ENCODE peak calls at places on chromosomes 13 and 19, in ten cellular contexts. Z, V, A, E, D, P, C, X, H and U are unnamed samples.

GRCh38 chr13:63472736-63473135 is 2057.1 kb upstream of the PCDH20 start:
- DNase-seq in Z (no peak), P (no peak), C (no peak), D (no peak), V (no peak), X (no peak), A (no peak), H (no peak), E (no peak), U (no peak)

GRCh38 chr13:45521292-45521691 is 56.6 kb downstream of the COG3 start:
- DNase-seq in C (no peak), H (no peak), P (peak), V (no peak), X (peak), Z (no peak), A (no peak), D (no peak), E (no peak), U (no peak)

GRCh38 chr13:65789815-65790214 is 1440.3 kb downstream of the PCDH9 start:
- DNase-seq in H (no peak), V (no peak), D (no peak), C (no peak), Z (no peak), A (no peak), X (peak), E (no peak), P (peak), U (no peak)

GRCh38 chr19:48926909-48927308 is 6.6 kb upstream of the DHDH start:
- DNase-seq in A (no peak), H (no peak), E (peak), P (peak), V (no peak), X (peak), C (no peak), Z (peak), D (peak), U (no peak)

GRCh38 chr13:52447354-52447753 is 3.1 kb downstream of the VPS36 start:
- DNase-seq in V (no peak), E (no peak), H (no peak), Z (no peak), P (no peak), X (no peak), D (no peak), A (no peak), C (no peak), U (no peak)

GRCh38 chr19:42634409-42635232 is 39.9 kb upstream of the CEACAM8 start:
- DNase-seq in X (peak), A (no peak), Z (no peak), H (peak), V (no peak), E (no peak), D (peak), C (no peak), P (peak), U (no peak)

GRCh38 chr13:79799466-79799865 is 318.5 kb downstream of the NDFIP2 start:
- DNase-seq in V (no peak), A (no peak), P (no peak), Z (no peak), X (peak), D (no peak), H (no peak), E (no peak), C (no peak), U (no peak)

GRCh38 chr19:3324405-3324856 is 42.0 kb upstream of the NFIC start:
- DNase-seq in P (peak), X (no peak), E (peak), C (peak), A (peak), D (no peak), Z (no peak), H (peak), V (peak), U (peak)

GRCh38 chr19:58558623-58559274 is 338 bp upstream of the UBE2M start:
- DNase-seq in P (peak), A (peak), X (peak), H (peak), V (peak), E (peak), Z (peak), D (peak), C (peak), U (peak)

GRCh38 chr19:18590273-18591272 is 2.0 kb downstream of the REX1BD start:
- DNase-seq in V (peak), Z (peak), P (peak), C (no peak), H (peak), E (no peak), A (peak), X (peak), D (peak), U (peak)
- TF ChIP-seq CTCF in V (peak), Z (peak), P (peak), C (no peak), H (peak), E (no peak), A (peak), X (peak), D (peak), U (peak)

GRCh38 chr19:38774181-38774950 is 1.0 kb upstream of the LGALS7 start:
- DNase-seq in H (no peak), P (no peak), A (no peak), V (no peak), E (no peak), Z (no peak), X (no peak), C (no peak), D (no peak), U (no peak)

GRCh38 chr19:38766276-38767047 is 6.9 kb downstream of the LGALS7 start:
- DNase-seq in X (no peak), V (no peak), D (no peak), A (no peak), H (no peak), E (no peak), C (no peak), P (no peak), Z (no peak), U (no peak)

GRCh38 chr19:38773469-38774177 is at the start of gene LGALS7:
- DNase-seq in A (no peak), P (no peak), E (no peak), D (no peak), Z (no peak), H (no peak), C (no peak), X (no peak), V (no peak), U (no peak)

GRCh38 chr19:38765214-38765613 is 8.1 kb downstream of the LGALS7 start:
- DNase-seq in Z (no peak), D (no peak), P (no peak), H (no peak), X (no peak), A (no peak), C (no peak), V (no peak), E (no peak), U (no peak)

GRCh38 chr19:38769635-38770211 is 3.6 kb downstream of the LGALS7 start:
- DNase-seq in P (peak), C (peak), D (peak), E (peak), H (peak), Z (peak), X (peak), A (peak), V (peak), U (peak)
- TF ChIP-seq CTCF in P (peak), C (peak), D (peak), E (peak), H (peak), Z (peak), X (peak), A (peak), V (peak), U (peak)

DNA sequence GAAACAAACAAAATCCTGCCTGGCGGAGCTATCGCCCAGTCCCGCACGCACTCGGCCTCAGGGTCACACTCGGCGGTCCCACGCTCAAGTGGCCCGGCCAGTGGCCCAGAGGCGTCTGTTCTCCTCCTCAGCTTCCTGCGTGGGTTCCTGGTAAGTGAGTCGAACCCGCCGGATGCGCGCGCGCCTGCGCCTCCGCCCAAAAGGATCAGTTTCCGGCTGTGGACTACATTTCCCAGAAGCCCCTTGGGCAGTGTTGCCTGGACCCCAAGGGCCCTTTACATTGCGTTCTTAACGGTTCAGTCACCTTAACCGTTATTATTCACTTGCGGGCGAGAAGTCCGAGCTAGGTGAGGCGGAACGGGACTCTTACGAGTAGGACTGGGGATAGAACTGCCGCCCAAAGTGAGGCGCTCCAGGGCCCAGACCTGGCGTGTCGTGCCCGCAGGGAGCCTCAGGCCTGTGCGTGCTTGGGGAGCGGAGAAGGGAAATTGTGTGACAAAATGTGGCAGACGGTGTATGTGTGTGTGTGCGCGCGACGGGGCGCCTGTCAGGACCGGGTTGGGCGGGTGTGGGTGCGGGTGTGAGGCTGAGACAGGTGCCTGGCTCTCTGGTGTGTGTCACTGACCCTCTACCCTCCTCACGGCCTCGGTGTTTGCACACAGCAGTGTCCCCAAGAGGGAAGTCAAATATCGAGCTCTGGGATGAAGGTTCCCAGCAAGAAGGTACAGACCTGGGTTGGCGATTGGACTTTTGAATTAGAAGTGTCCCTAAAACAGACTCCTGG is at the start of gene ZNF546:
- DNase-seq in D (peak), X (peak), E (peak), C (peak), H (peak), Z (peak), P (peak), V (peak), A (peak), U (peak)
- TF ChIP-seq CTCF in D (no peak), X (no peak), E (no peak), C (no peak), H (no peak), Z (no peak), P (no peak), V (no peak), A (no peak), U (no peak)

GRCh38 chr13:43026262-43026661 is 2.9 kb downstream of the DNAJC15 start:
- DNase-seq in V (no peak), X (no peak), A (no peak), H (no peak), D (no peak), Z (no peak), C (no peak), P (no peak), E (no peak), U (no peak)

GRCh38 chr13:43019811-43020210 is 3.6 kb upstream of the DNAJC15 start:
- DNase-seq in A (no peak), V (no peak), P (no peak), C (no peak), D (no peak), H (no peak), Z (no peak), X (peak), E (no peak), U (no peak)

GRCh38 chr13:43021926-43022670 is 1.3 kb upstream of the DNAJC15 start:
- DNase-seq in A (no peak), H (no peak), E (no peak), C (no peak), V (no peak), X (peak), P (no peak), D (no peak), Z (no peak), U (no peak)

GRCh38 chr13:43020794-43021193 is 2.6 kb upstream of the DNAJC15 start:
- DNase-seq in H (no peak), D (no peak), V (no peak), E (no peak), Z (no peak), P (no peak), X (no peak), C (no peak), A (no peak), U (no peak)

DNA sequence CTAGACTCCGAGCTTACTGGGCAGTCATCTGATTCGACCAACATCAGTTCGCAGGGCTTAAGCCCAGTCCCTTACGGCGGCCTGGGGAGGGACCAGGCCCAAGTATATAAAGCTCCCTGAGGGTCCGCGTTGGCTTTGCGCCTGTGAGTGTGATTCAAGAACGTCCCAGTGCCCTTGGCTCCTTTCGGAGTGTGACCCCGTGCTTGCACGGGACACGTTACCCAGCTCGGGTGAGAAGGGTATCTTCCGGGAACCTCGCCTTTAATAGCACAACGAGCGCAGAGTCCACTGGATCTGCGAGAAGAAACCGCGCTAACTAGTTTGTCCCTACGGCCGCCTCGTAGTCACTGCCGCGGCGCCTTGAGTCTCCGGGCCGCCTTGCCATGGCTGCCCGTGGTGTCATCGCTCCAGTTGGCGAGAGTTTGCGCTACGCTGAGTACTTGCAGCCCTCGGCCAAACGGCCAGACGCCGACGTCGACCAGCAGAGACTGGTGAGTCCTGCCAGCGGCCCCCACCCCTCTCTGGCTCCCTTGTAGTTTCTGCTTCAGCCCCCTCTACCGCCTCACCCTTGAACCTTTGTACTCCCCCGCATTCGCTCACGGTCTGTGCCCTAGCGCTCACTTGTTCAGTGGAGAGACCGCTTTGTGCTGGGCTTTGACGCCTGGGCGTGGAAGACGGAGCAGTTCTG is at the start of gene DNAJC15:
- DNase-seq in X (peak), Z (peak), E (peak), H (peak), A (peak), V (peak), D (no peak), C (peak), P (peak), U (peak)
- TF ChIP-seq CTCF in X (peak), Z (no peak), E (no peak), H (no peak), A (peak), V (no peak), D (no peak), C (peak), P (no peak), U (no peak)

GRCh38 chr19:45336696-45337251 is 3.8 kb upstream of the KLC3 start:
- DNase-seq in V (no peak), D (no peak), X (no peak), C (no peak), P (no peak), E (no peak), H (no peak), Z (no peak), A (no peak), U (no peak)
- TF ChIP-seq CTCF in V (no peak), D (no peak), X (no peak), C (no peak), P (no peak), E (no peak), H (no peak), Z (no peak), A (no peak), U (no peak)

DNA sequence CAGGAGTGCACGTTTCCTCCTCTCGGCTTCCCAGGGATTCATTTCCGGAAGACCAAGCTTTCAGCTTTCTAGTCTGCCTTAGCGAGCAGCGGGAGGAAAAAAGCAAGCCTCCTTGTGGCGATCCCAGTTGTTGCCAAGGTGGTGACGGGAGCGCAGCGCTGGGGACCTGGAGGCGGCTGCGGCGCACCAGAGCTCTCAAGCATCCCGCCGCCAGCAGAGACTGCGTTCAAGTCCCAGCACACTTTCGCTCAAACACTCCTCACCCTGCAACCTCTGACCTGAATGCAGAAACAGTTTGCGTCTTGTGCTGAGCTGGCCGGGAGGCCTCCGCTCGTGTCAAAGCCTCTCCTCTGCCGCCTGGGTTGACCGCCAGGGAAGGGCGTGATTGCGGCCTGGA is 4.9 kb downstream of the GSX1 start:
- DNase-seq in D (peak), A (peak), P (peak), H (peak), Z (no peak), X (peak), C (no peak), V (peak), E (no peak), U (peak)
- TF ChIP-seq CTCF in D (no peak), A (peak), P (peak), H (peak), Z (no peak), X (peak), C (no peak), V (peak), E (no peak), U (peak)

GRCh38 chr13:59514316-59514715 is 649.4 kb downstream of the DIAPH3 start:
- DNase-seq in D (no peak), C (no peak), H (no peak), A (no peak), P (no peak), Z (no peak), X (no peak), E (no peak), V (no peak), U (no peak)

GRCh38 chr13:59510377-59510776 is 653.4 kb downstream of the DIAPH3 start:
- DNase-seq in P (no peak), E (no peak), V (no peak), D (no peak), C (no peak), X (no peak), A (no peak), H (no peak), Z (no peak), U (no peak)

GRCh38 chr13:59513686-59514085 is 650.0 kb downstream of the DIAPH3 start:
- DNase-seq in V (no peak), A (no peak), Z (no peak), H (no peak), P (no peak), C (no peak), D (no peak), X (no peak), E (no peak), U (no peak)
- TF ChIP-seq CTCF in V (no peak), A (no peak), Z (no peak), H (no peak), P (no peak), C (no peak), D (no peak), X (no peak), E (no peak), U (no peak)

GRCh38 chr19:36939153-36939552 is 23.0 kb downstream of the ZNF568 start:
- DNase-seq in D (no peak), H (no peak), C (no peak), P (no peak), X (no peak), Z (no peak), E (no peak), V (no peak), A (no peak), U (no peak)
- TF ChIP-seq CTCF in D (no peak), H (no peak), C (peak), P (no peak), X (no peak), Z (no peak), E (no peak), V (no peak), A (no peak), U (no peak)

DNA sequence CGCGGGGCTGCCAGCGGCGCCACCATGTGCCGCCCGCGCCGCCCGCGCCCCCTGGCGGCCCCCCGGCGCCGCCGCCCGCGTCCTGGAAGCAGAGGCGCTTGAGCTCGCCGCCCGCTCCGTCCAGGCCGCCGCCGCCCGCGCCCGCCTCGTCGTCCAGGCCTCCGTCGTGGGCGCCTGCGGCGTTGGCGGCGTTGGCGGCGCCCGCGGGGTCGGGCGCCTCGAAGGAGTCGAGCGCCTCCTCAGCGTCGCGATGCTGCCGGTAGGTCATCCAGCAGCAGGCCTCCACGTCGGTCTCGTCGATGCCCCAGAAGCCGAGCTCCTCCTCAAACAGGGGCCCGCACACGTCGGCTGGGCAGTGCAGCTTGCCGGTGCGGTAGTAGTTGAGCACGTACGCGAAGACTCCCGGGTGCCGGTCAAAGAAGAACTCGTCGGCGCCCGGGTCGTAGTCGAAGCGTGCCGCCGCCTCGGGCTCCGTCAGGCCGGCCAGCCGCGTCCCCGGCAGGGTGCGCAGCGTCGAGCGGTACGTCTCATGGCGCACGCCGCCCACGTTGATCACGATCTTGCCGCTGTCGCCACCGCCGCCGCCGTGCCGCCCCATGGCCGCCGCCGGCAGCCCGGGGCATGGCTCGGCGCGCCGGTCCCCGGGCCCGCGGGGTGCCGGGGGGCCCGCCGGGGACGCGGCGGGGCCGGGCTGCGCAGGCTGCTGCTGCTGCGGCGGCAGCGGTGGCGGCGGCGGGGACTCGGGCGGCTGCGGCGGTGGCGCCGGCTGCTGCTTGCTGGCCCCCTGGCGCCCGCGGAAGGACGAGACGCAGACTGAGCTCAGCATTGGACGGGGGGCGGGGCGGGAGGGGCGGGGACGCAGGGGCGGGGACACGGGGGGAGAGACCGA is 676 bp downstream of the KCNC3 start:
- DNase-seq in H (no peak), X (peak), P (no peak), A (peak), V (no peak), C (no peak), Z (no peak), D (no peak), E (no peak), U (peak)
- TF ChIP-seq CTCF in H (no peak), X (no peak), P (no peak), A (peak), V (peak), C (no peak), Z (no peak), D (peak), E (no peak), U (no peak)